ENCODE peak calls at places on chromosomes 5 and 9, in eight cellular contexts. F is amniotic epithelial cell, T is psoas muscle, C is cardiac fibroblast, B is left ventricle myocardium inferior, Q is aorta, R is GM23338, V is GM04504. K is an unnamed sample.

GRCh38 chr5:33738097-33738496 is 153.7 kb downstream of the ADAMTS12 start:
- DNase-seq in F (no peak), T (no peak), C (no peak), B (no peak), Q (no peak), R (no peak), V (no peak), K (no peak)

GRCh38 chr5:60415443-60415842 is 284.5 kb downstream of the DEPDC1B start:
- DNase-seq in F (no peak), T (no peak), C (no peak), B (no peak), Q (no peak), R (no peak), V (no peak), K (no peak)

GRCh38 chr5:68953885-68954617 is 139.8 kb upstream of the SLC30A5 start:
- DNase-seq in F (no peak), T (no peak), C (peak), B (no peak), Q (no peak), R (no peak), V (peak), K (no peak)

GRCh38 chr5:113900831-113901230 is 387.3 kb downstream of the YTHDC2 start:
- DNase-seq in F (no peak), T (no peak), C (no peak), B (no peak), Q (no peak), R (no peak), V (no peak), K (no peak)

GRCh38 chr9:101029300-101030021 is 934 bp downstream of the PLPPR1 start:
- DNase-seq in F (no peak), T (no peak), C (no peak), B (no peak), Q (peak), R (peak), V (no peak), K (no peak)

GRCh38 chr5:111755264-111755941 is 1.6 kb downstream of the NREP start:
- DNase-seq in F (no peak), T (no peak), C (no peak), B (no peak), Q (no peak), R (no peak), V (no peak), K (no peak)

GRCh38 chr9:131530546-131530929 is 525 bp downstream of the UCK1 start:
- DNase-seq in F (peak), T (peak), C (peak), B (peak), Q (no peak), R (peak), V (peak), K (peak)

GRCh38 chr9:21434202-21435014 is 5.8 kb upstream of the IFNA1 start:
- DNase-seq in F (peak), T (no peak), C (peak), B (no peak), Q (no peak), R (peak), V (peak), K (no peak)

GRCh38 chr5:171092194-171092593 is 216.9 kb upstream of the TLX3 start:
- DNase-seq in F (peak), T (no peak), C (peak), B (no peak), Q (no peak), R (no peak), V (peak), K (no peak)

GRCh38 chr5:72288923-72289322 is 31.1 kb downstream of the MRPS27 start:
- DNase-seq in F (no peak), T (peak), C (no peak), B (no peak), Q (no peak), R (no peak), V (no peak), K (peak)

GRCh38 chr5:65366655-65367054 is 115.1 kb downstream of the ADAMTS6 start:
- DNase-seq in F (no peak), T (no peak), C (no peak), B (no peak), Q (no peak), R (no peak), V (no peak), K (no peak)

GRCh38 chr5:54610197-54610898 is 92.8 kb downstream of the SNX18 start:
- DNase-seq in F (no peak), T (no peak), C (peak), B (no peak), Q (no peak), R (no peak), V (no peak), K (no peak)

GRCh38 chr5:81808106-81808505 is 57.2 kb upstream of the SSBP2 start:
- DNase-seq in F (no peak), T (no peak), C (no peak), B (no peak), Q (no peak), R (no peak), V (no peak), K (no peak)

GRCh38 chr9:89368978-89369377 is 50.7 kb downstream of the SECISBP2 start:
- DNase-seq in F (no peak), T (no peak), C (no peak), B (no peak), Q (peak), R (no peak), V (no peak), K (no peak)

GRCh38 chr5:131406997-131407638 is 143.3 kb downstream of the CDC42SE2 start:
- DNase-seq in F (peak), T (no peak), C (no peak), B (no peak), Q (no peak), R (no peak), V (no peak), K (no peak)

GRCh38 chr5:143495823-143496275 is 92.4 kb upstream of the NR3C1 start:
- DNase-seq in F (peak), T (no peak), C (peak), B (no peak), Q (no peak), R (no peak), V (peak), K (no peak)

GRCh38 chr5:169226904-169227303 is 74.0 kb downstream of the SLIT3 start:
- DNase-seq in F (no peak), T (no peak), C (no peak), B (no peak), Q (no peak), R (peak), V (no peak), K (no peak)

GRCh38 chr5:143148461-143149170 is 254.9 kb downstream of the NR3C1 start:
- DNase-seq in F (peak), T (peak), C (peak), B (no peak), Q (no peak), R (no peak), V (no peak), K (no peak)

GRCh38 chr5:146568161-146568560 is 52.2 kb upstream of the GPR151 start:
- DNase-seq in F (no peak), T (no peak), C (no peak), B (no peak), Q (no peak), R (no peak), V (no peak), K (no peak)

GRCh38 chr9:109255394-109255793 is 65.5 kb downstream of the EPB41L4B start:
- DNase-seq in F (no peak), T (no peak), C (no peak), B (no peak), Q (no peak), R (no peak), V (no peak), K (no peak)

GRCh38 chr9:126386088-126386487 is 59.5 kb downstream of the MVB12B start:
- DNase-seq in F (peak), T (no peak), C (peak), B (no peak), Q (no peak), R (peak), V (no peak), K (no peak)

GRCh38 chr9:69297300-69297980 is 27.6 kb upstream of the ENTREP1 start:
- DNase-seq in F (no peak), T (no peak), C (no peak), B (no peak), Q (no peak), R (no peak), V (no peak), K (no peak)

GRCh38 chr5:155144956-155145355 is 131.4 kb downstream of the KIF4B start:
- DNase-seq in F (no peak), T (no peak), C (no peak), B (no peak), Q (no peak), R (no peak), V (no peak), K (no peak)

GRCh38 chr9:27408523-27408922 is 111.6 kb upstream of the EQTN start:
- DNase-seq in F (peak), T (no peak), C (no peak), B (no peak), Q (no peak), R (no peak), V (no peak), K (no peak)

GRCh38 chr9:89786650-89787049 is 181.8 kb downstream of the GADD45G start:
- DNase-seq in F (no peak), T (no peak), C (peak), B (no peak), Q (no peak), R (no peak), V (no peak), K (no peak)

K was measured in left ventricle myocardium superior.